ENCODE peak calls at places on chromosomes 6 and 20, in ten cellular contexts. Z is kidney, S is heart right ventricle, F is endothelial cell, C is omental fat pad, H is ascending aorta, X is choroid plexus epithelial cell, T is H9, O is foreskin fibroblast, U is WTC11. I is an unnamed sample.

GRCh38 chr6:151475653-151476523 is 17.9 kb upstream of the CCDC170 start:
- DNase-seq in U (peak; percentile 29), C (no peak), Z (no peak), X (peak; percentile 74), H (no peak), S (peak; percentile 43), F (peak; percentile 31), T (peak; percentile 76), O (peak; percentile 73), I (peak; percentile 53)

GRCh38 chr6:2999005-2999620 is 581 bp upstream of the NQO2 start:
- DNase-seq in S (no peak), Z (peak; percentile 90), F (peak; percentile 10), C (peak; percentile 91), U (no peak), X (peak; percentile 88), H (peak; percentile 60), O (peak; percentile 94), T (no peak), I (no peak)

GRCh38 chr6:139371421-139372253 is 2.8 kb downstream of the CITED2 start:
- DNase-seq in C (no peak), U (no peak), F (no peak), S (no peak), T (no peak), X (peak; percentile 56), O (peak; percentile 54), H (no peak), Z (no peak), I (no peak)

GRCh38 chr20:53984354-53984753 is 86.0 kb downstream of the BCAS1 start:
- DNase-seq in X (no peak), T (no peak), O (peak; percentile 69), U (no peak), Z (no peak), C (no peak), H (no peak), F (no peak), S (no peak), I (no peak)

GRCh38 chr6:31882344-31882743 is 3.5 kb upstream of the SLC44A4 start:
- DNase-seq in F (no peak), X (peak; percentile 53), C (no peak), U (no peak), O (peak; percentile 78), S (no peak), T (no peak), Z (peak; percentile 72), H (no peak), I (no peak)

GRCh38 chr20:13671500-13672288 is 33.0 kb upstream of the TASP1 start:
- DNase-seq in Z (no peak), T (no peak), C (no peak), X (peak; percentile 47), O (peak; percentile 64), U (no peak), S (peak; percentile 45), F (no peak), H (no peak), I (no peak)

GRCh38 chr20:52529856-52530255 is 338.3 kb upstream of the ZFP64 start:
- DNase-seq in T (no peak), U (no peak), X (no peak), H (no peak), F (no peak), Z (no peak), C (no peak), S (no peak), O (peak; percentile 1), I (no peak)

GRCh38 chr6:32254761-32255211 is 30.9 kb upstream of the NOTCH4 start:
- DNase-seq in U (peak; percentile 24), F (no peak), O (no peak), T (no peak), H (no peak), Z (peak; percentile 67), S (no peak), X (no peak), C (no peak), I (no peak)

GRCh38 chr6:36622901-36623546 is 28.9 kb downstream of the SRSF3 start:
- DNase-seq in S (no peak), X (no peak), O (no peak), F (no peak), Z (no peak), C (no peak), T (no peak), U (peak; percentile 4), H (no peak), I (no peak)

GRCh38 chr20:50395258-50395729 is 114.9 kb upstream of the PTPN1 start:
- DNase-seq in H (peak; percentile 93), C (no peak), U (no peak), O (peak; percentile 88), F (no peak), T (no peak), X (peak; percentile 49), S (peak; percentile 44), Z (peak; percentile 93), I (no peak)

GRCh38 chr20:4740774-4741431 is 19.2 kb downstream of the PRND start:
- DNase-seq in X (peak; percentile 65), O (peak; percentile 61), C (peak; percentile 76), T (peak; percentile 84), H (no peak), Z (no peak), S (peak; percentile 34), U (peak; percentile 87), F (peak; percentile 62), I (peak; percentile 54)

GRCh38 chr20:19600042-19600441 is 158.0 kb upstream of the RIN2 start:
- DNase-seq in U (peak; percentile 17), C (no peak), O (no peak), H (no peak), T (peak; percentile 38), X (no peak), Z (no peak), F (no peak), S (no peak), I (no peak)
- TF ChIP-seq CTCF in U (no peak), C (no peak), O (no peak), H (no peak), T (peak; percentile 36), X (no peak), Z (no peak), F (no peak), S (no peak), I (no peak)

GRCh38 chr6:128598561-128598960 is 78.2 kb upstream of the PTPRK start:
- DNase-seq in O (no peak), T (no peak), X (no peak), C (no peak), H (no peak), S (no peak), U (no peak), Z (no peak), F (no peak), I (no peak)
- TF ChIP-seq CTCF in O (no peak), T (no peak), X (no peak), C (no peak), H (no peak), S (no peak), U (no peak), Z (no peak), F (no peak), I (no peak)

GRCh38 chr6:136034422-136034821 is 182.9 kb downstream of the PDE7B start:
- DNase-seq in H (no peak), O (no peak), S (no peak), T (peak; percentile 31), F (no peak), Z (no peak), C (no peak), X (no peak), U (no peak), I (no peak)
- TF ChIP-seq CTCF in H (no peak), O (no peak), S (no peak), T (peak; percentile 36), F (no peak), Z (no peak), C (no peak), X (peak; percentile 5), U (no peak), I (no peak)

GRCh38 chr6:85923013-85923430 is 280.3 kb upstream of the SYNCRIP start:
- DNase-seq in H (no peak), Z (no peak), U (peak; percentile 31), F (peak; percentile 52), O (peak; percentile 10), T (peak; percentile 56), S (no peak), C (no peak), X (peak; percentile 64), I (peak; percentile 36)
- TF ChIP-seq CTCF in H (peak; percentile 67), Z (peak; percentile 78), U (peak; percentile 47), F (peak; percentile 49), O (peak; percentile 49), T (peak; percentile 86), S (peak; percentile 59), C (no peak), X (peak; percentile 60), I (peak; percentile 30)

I was measured in GM20000.